ENCODE peak calls at places on chromosomes 4 and X, in seven cellular contexts. U, B, X, P, T, C and E are unnamed samples.

GRCh38 chr4:122548452-122548851 is 72.4 kb downstream of the IL21 start:
- DNase-seq in U (no peak), B (no peak), X (no peak), P (no peak), T (peak), C (no peak), E (no peak)

GRCh38 chr4:10403633-10404445 is 53.4 kb downstream of the ZNF518B start:
- DNase-seq in U (peak), B (peak), X (no peak), P (no peak), T (peak), C (peak), E (no peak)

GRCh38 chr4:4694296-4694772 is 152.5 kb upstream of the STX18 start:
- DNase-seq in U (no peak), B (peak), X (no peak), P (no peak), T (no peak), C (no peak), E (no peak)

GRCh38 chr4:150464523-150464922 is 117.4 kb upstream of the MAB21L2 start:
- DNase-seq in U (no peak), B (no peak), X (no peak), P (no peak), T (no peak), C (no peak), E (no peak)

GRCh38 chr4:14193601-14194000 is 566.1 kb upstream of the BOD1L1 start:
- DNase-seq in U (no peak), B (no peak), X (no peak), P (no peak), T (no peak), C (no peak), E (no peak)

GRCh38 chr4:69589884-69590283 is 49.6 kb downstream of the UGT2A2 start:
- DNase-seq in U (no peak), B (no peak), X (no peak), P (no peak), T (no peak), C (no peak), E (no peak)

GRCh38 chrX:39678914-39679313 is 418.8 kb downstream of the BCOR start:
- DNase-seq in U (no peak), B (no peak), X (no peak), P (no peak), T (no peak), C (no peak), E (no peak)

GRCh38 chr4:156838761-156839160 is 132.8 kb downstream of the PDGFC start:
- DNase-seq in U (no peak), B (peak), X (no peak), P (no peak), T (no peak), C (no peak), E (no peak)

GRCh38 chr4:152537881-152538280 is 2.0 kb upstream of the FBXW7 start:
- DNase-seq in U (no peak), B (no peak), X (no peak), P (no peak), T (no peak), C (no peak), E (no peak)

DNA sequence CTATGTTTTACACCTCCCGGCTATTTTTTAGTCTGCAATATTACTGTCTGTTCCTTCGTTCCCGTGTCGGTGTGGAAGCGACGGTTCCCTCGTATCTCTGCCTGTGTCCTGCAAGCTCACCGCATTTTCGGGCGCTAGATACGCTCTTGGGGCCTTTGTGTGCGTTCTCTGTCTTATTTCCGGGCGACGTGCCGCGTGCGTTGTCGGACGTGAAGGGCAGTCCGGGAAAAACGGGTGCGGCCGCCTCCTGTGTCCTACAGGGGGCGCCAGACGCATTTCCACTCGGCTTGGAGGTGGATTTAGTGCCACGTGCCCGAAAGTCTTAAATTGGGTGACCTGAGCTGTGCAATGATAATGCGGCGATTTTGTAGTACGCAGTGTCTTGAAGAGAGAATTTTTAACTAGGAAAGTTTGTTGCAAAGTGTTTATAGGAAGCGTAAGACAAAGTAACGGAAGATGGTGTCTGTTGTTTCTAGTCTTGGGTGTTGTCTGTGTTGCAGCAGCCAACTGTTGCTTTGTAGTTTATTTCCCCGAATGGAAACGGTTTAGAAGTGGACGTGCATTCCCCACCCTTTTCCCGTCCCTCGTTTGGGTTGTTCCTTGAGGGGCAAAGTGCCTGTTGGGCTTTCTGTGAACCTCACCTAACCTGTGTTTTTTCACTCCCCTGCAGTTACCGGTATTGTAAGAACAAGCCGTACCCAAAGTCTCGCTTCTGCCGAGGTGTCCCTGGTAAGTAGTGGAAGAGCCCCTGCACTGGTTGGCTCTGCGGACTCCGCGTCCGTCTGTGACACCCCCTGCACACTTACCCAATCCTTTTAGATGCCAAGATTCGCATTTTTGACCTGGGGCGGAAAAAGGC is 720 bp downstream of the RPL10 start:
- DNase-seq in U (peak), B (peak), X (peak), P (peak), T (peak), C (peak), E (peak)
- TF ChIP-seq CTCF in U (peak), B (peak), X (peak), P (peak), T (peak), C (peak), E (peak)

GRCh38 chrX:48540015-48540350 is 469 bp downstream of the TBC1D25 start:
- DNase-seq in U (peak), B (peak), X (peak), P (no peak), T (peak), C (no peak), E (peak)
- TF ChIP-seq CTCF in U (no peak), B (no peak), X (no peak), P (no peak), T (no peak), C (no peak), E (no peak)

DNA sequence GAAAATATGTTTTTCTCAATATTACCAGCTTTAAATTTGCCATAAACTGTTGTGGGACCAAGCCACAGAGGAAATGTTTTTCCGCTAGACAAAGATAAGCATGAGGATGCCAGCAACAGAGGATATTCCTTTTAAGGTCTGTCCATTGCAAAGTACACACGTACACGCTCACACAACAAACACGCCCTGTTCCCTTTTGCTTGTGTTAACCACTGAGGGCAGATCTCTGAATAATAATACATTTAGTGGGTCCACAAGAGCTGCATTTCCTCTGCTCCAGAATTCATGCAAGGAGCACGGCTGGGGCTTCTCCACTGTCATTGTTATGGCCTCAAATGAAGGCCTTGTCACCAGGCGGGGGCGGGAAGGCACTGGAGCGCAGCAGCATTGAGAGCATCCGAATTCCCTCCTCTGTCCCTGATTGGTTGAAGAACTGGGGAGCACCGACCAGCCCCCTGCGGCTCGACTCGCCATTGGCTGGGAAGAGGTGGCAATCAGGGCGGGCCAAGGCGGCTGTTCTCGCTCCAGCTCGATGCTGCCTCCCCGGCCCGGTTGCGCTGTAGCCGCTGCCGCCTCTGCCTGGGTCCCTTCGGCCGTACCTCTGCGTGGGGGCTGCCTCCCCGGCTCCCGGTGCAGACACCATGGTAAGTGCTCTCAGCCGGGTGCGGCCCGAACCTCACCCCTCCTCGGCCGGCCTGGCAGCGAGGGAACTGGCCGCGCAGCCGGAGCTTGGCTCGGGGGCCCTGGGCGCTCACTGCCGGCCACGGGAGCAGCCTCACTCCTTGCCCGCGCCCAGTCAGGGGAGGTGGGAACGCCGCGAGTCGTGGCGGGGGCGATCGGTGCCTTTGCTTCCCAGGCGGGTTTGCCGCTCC is at the start of gene GUCY1B1:
- DNase-seq in U (peak), B (peak), X (peak), P (peak), T (peak), C (peak), E (peak)
- TF ChIP-seq CTCF in U (no peak), B (peak), X (no peak), P (peak), T (peak), C (peak), E (no peak)

GRCh38 chrX:51894697-51895336 is 1.4 kb downstream of the MAGED1 start:
- DNase-seq in U (peak), B (peak), X (no peak), P (no peak), T (no peak), C (no peak), E (no peak)
- TF ChIP-seq CTCF in U (no peak), B (no peak), X (no peak), P (no peak), T (peak), C (no peak), E (no peak)

DNA sequence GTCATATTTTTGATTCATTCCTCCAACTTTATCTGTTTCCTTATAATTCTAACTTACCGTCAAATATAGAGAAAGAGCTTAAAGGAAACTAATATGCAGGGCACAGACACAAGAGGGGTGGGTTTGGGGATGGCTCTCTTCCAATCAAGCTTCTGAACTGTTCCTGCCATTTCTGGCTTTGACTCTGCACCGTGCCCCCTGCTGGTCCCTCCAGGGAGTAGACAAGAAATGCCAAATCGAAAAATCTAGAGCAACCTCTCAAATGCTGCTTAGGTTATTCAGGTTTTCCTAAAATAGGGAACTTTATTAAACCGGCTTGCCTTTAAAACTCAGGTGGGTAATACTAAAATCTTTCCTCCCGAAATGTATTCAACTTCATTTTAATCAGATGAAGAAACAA is 39.8 kb upstream of the VCX3A start:
- DNase-seq in U (peak), B (no peak), X (no peak), P (no peak), T (no peak), C (no peak), E (no peak)
- TF ChIP-seq CTCF in U (peak), B (no peak), X (no peak), P (no peak), T (peak), C (no peak), E (no peak)

DNA sequence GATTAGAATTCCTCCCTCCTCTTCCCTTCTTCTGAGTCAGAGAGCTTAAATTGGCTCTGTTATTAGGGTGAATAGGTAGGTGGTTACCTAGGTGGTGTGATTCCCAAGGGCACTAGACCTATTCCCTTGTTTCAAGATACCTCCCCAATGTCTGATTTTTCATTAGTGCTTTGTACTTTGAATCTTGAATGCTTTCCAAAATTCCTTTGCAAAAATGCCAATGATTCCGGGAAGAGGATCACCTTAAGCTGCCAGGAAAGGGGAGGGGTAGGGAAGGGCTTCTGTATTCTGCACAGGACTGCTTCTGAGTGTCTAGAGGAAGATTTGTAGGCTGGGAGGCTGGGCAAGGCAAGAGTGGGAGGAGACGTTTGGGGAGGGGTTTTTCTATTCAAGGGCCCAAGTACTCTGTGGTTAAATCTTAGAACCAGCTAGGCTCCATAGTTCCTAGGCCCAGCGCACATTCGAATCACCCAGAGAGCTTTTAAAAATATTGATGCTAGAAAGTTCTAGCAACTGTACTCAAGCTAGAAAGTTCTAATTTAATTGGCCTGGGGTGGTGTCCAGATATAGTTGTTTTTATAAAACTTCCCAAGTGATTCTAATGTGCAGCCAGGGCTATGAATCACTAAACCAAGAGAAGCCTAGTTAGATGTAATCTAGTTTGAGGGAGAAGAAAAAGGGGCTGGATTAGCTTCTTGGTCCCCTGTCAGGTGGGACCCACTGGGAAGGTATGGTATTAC is 24.2 kb upstream of the MSN start:
- DNase-seq in U (no peak), B (peak), X (peak), P (no peak), T (no peak), C (peak), E (no peak)
- TF ChIP-seq CTCF in U (no peak), B (no peak), X (no peak), P (no peak), T (no peak), C (no peak), E (no peak)